ENCODE peak calls at places on chromosomes 3 and 15, in six cellular contexts. T, P, N, H, B and C are unnamed samples.

GRCh38 chr15:97881568-97881967 is 78.9 kb upstream of the ARRDC4 start:
- DNase-seq in T (no peak), B (no peak), N (no peak), P (no peak), H (no peak), C (no peak)

GRCh38 chr3:16883057-16883725 is 1.6 kb upstream of the PLCL2 start:
- DNase-seq in T (no peak), H (no peak), B (peak; percentile 49), N (no peak), P (no peak), C (no peak)

GRCh38 chr3:79018671-79019136 is 749.1 kb downstream of the ROBO1 start:
- DNase-seq in N (peak; percentile 70), T (peak; percentile 48), B (peak; percentile 77), P (peak; percentile 23), H (no peak), C (peak; percentile 55)

GRCh38 chr3:134277271-134277670 is 26.6 kb upstream of the RYK start:
- DNase-seq in B (no peak), N (no peak), H (no peak), P (no peak), T (no peak), C (no peak)

GRCh38 chr3:52128118-52128683 is 26.0 kb downstream of the POC1A start:
- DNase-seq in P (no peak), B (no peak), T (no peak), N (no peak), H (no peak), C (no peak)

GRCh38 chr15:57323806-57324589 is 52.3 kb upstream of the CGNL1 start:
- DNase-seq in B (peak; percentile 57), T (peak; percentile 49), P (peak; percentile 39), H (no peak), N (peak; percentile 41), C (peak; percentile 70)

GRCh38 chr3:154334973-154335420 is 10.7 kb upstream of the DHX36 start:
- DNase-seq in H (peak; percentile 16), P (no peak), B (peak; percentile 41), N (no peak), T (peak; percentile 11), C (peak; percentile 9)

GRCh38 chr3:46670891-46671427 is 22.5 kb downstream of the ALS2CL start:
- DNase-seq in P (no peak), B (no peak), N (no peak), T (no peak), H (no peak), C (no peak)

GRCh38 chr3:20028846-20029430 is 11.3 kb upstream of the KAT2B start:
- DNase-seq in B (peak; percentile 55), P (no peak), T (no peak), H (no peak), N (no peak), C (no peak)

GRCh38 chr3:165643433-165643824 is 193.8 kb downstream of the BCHE start:
- DNase-seq in T (no peak), N (no peak), P (no peak), H (peak; percentile 6), B (no peak), C (no peak)

GRCh38 chr15:58529041-58529440 is 97.2 kb downstream of the LIPC start:
- DNase-seq in P (no peak), H (no peak), T (no peak), B (no peak), N (no peak), C (no peak)

GRCh38 chr15:25417604-25418003 is 21.2 kb downstream of the UBE3A start:
- DNase-seq in H (no peak), T (no peak), N (no peak), P (no peak), B (no peak), C (no peak)

GRCh38 chr3:47291158-47291753 is 8.5 kb downstream of the KLHL18 start:
- DNase-seq in N (no peak), H (no peak), P (no peak), T (no peak), B (no peak), C (no peak)

GRCh38 chr3:103048371-103048722 is 613.5 kb downstream of the ZPLD1 start:
- DNase-seq in H (no peak), N (no peak), P (no peak), B (no peak), T (no peak), C (no peak)

DNA sequence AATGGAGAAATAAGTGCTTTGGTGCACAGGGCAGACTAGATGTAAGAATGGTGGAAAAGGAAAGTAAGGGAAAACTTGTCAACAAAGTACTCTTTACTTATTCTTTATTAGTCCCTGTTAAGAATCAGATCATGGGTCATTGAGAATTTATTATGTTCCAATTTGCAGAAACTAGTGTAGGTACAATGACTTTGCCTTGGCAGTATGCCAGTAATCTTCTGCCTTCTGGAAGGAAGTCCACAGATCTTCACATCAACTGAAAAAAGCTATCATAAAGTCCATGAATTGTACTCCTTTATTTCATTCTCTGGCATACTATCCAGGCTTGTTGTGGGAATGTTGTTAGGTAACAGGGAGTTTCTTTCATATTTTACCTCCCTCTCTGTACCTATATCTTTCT is 88.2 kb upstream of the FLNB start:
- DNase-seq in T (no peak), H (no peak), N (no peak), P (no peak), B (no peak), C (no peak)
- TF ChIP-seq CTCF in T (no peak), H (no peak), N (no peak), P (no peak), B (no peak), C (no peak)

GRCh38 chr15:62912808-62913207 is 129.7 kb upstream of the TPM1 start:
- DNase-seq in H (no peak), T (no peak), P (no peak), N (no peak), B (no peak), C (no peak)
- TF ChIP-seq CTCF in H (peak; percentile 30), T (no peak), P (no peak), N (no peak), B (no peak), C (no peak)

GRCh38 chr3:24394754-24395153 is 99.9 kb downstream of the THRB start:
- DNase-seq in T (no peak), H (no peak), B (no peak), N (no peak), P (no peak), C (no peak)

GRCh38 chr3:24399614-24400013 is 95.0 kb downstream of the THRB start:
- DNase-seq in B (no peak), H (no peak), T (no peak), N (no peak), P (no peak), C (no peak)

GRCh38 chr3:24393316-24393715 is 101.3 kb downstream of the THRB start:
- DNase-seq in B (no peak), P (no peak), H (no peak), N (no peak), T (no peak), C (no peak)

GRCh38 chr3:24400015-24400414 is 94.6 kb downstream of the THRB start:
- DNase-seq in T (no peak), P (no peak), N (no peak), H (no peak), B (no peak), C (no peak)

GRCh38 chr3:24396338-24396737 is 98.3 kb downstream of the THRB start:
- DNase-seq in T (no peak), P (no peak), N (no peak), H (no peak), B (peak; percentile 23), C (no peak)
- TF ChIP-seq CTCF in T (no peak), P (no peak), N (no peak), H (no peak), B (peak; percentile 10), C (no peak)

GRCh38 chr3:135895106-135895733 is 70.3 kb upstream of the PPP2R3A start:
- DNase-seq in N (peak; percentile 87), T (peak; percentile 44), H (peak; percentile 39), P (peak; percentile 64), B (peak; percentile 87), C (peak; percentile 40)
- TF ChIP-seq CTCF in N (peak; percentile 71), T (peak; percentile 86), H (peak; percentile 97), P (peak; percentile 54), B (peak; percentile 93), C (peak; percentile 76)

GRCh38 chr3:97896129-97896528 is 74.3 kb downstream of the CRYBG3 start:
- DNase-seq in H (no peak), N (no peak), T (no peak), P (no peak), B (no peak), C (no peak)

GRCh38 chr3:97892852-97893251 is 71.0 kb downstream of the CRYBG3 start:
- DNase-seq in T (no peak), N (no peak), P (no peak), B (no peak), H (no peak), C (no peak)

GRCh38 chr3:97895216-97895615 is 73.4 kb downstream of the CRYBG3 start:
- DNase-seq in N (no peak), B (no peak), P (no peak), H (no peak), T (no peak), C (no peak)

GRCh38 chr3:97901327-97902295 is 70.6 kb downstream of the RIOX2 start:
- DNase-seq in T (no peak), H (no peak), P (no peak), N (no peak), B (no peak), C (no peak)

GRCh38 chr3:97896547-97896946 is 74.7 kb downstream of the CRYBG3 start:
- DNase-seq in T (no peak), P (no peak), H (no peak), N (no peak), B (no peak), C (no peak)
- TF ChIP-seq CTCF in T (no peak), P (no peak), H (no peak), N (no peak), B (no peak), C (no peak)

DNA sequence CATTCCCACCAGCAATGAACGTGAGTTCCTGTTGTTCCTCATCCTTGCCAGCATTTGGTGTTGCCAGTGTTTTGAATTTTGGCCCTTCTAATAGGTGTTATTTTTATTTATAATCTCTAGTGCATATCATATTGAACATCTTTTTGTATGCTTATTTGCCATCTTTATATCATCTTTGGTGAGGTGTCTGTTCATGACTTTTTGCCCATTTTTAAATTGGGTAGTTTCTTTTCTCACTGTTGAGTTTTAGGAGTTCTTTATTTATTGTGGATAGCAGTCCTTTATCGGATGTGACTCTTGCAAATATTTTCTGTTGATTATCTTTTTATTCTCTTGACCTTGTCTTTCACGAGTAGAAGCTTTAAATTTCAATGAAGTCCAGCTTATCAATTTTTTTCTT is 60.2 kb upstream of the ATP13A3 start:
- DNase-seq in H (no peak), P (no peak), B (no peak), N (no peak), T (no peak), C (no peak)
- TF ChIP-seq CTCF in H (no peak), P (no peak), B (no peak), N (no peak), T (no peak), C (no peak)

GRCh38 chr15:100385300-100385699 is 43.5 kb upstream of the ADAMTS17 start:
- DNase-seq in H (no peak), B (no peak), N (no peak), P (no peak), T (no peak), C (no peak)

GRCh38 chr15:100384108-100384410 is 42.3 kb upstream of the ADAMTS17 start:
- DNase-seq in T (no peak), H (no peak), B (no peak), N (no peak), P (no peak), C (no peak)

GRCh38 chr15:100383302-100384107 is 41.7 kb upstream of the ADAMTS17 start:
- DNase-seq in H (no peak), P (peak; percentile 64), B (peak; percentile 45), N (peak; percentile 52), T (no peak), C (no peak)
- TF ChIP-seq CTCF in H (peak; percentile 8), P (peak; percentile 37), B (peak; percentile 55), N (peak; percentile 34), T (peak; percentile 31), C (no peak)